ENCODE peak calls at places on chromosomes 4 and X, in seven cellular contexts. G, F, K, J, C, M and B are unnamed samples.

GRCh38 chr4:76272999-76273398 is 21.5 kb downstream of the FAM47E start:
- DNase-seq in G (no peak), F (no peak), K (no peak), J (no peak), C (no peak), M (no peak), B (no peak)

GRCh38 chr4:26368685-26369084 is 47.9 kb downstream of the RBPJ start:
- DNase-seq in G (no peak), F (no peak), K (no peak), J (no peak), C (no peak), M (no peak), B (no peak)

GRCh38 chrX:38649227-38649626 is 87.9 kb downstream of the TSPAN7 start:
- DNase-seq in G (no peak), F (no peak), K (no peak), J (no peak), C (no peak), M (no peak), B (no peak)

GRCh38 chr4:113069212-113069892 is 19.9 kb downstream of the ANK2 start:
- DNase-seq in G (peak; percentile 23), F (no peak), K (no peak), J (no peak), C (no peak), M (no peak), B (peak; percentile 43)

GRCh38 chr4:56728512-56728911 is 47.4 kb upstream of the HOPX start:
- DNase-seq in G (no peak), F (peak; percentile 97), K (peak; percentile 64), J (no peak), C (peak; percentile 73), M (peak; percentile 90), B (peak; percentile 83)

GRCh38 chrX:10833299-10834169 is 213.1 kb upstream of the MID1 start:
- DNase-seq in G (no peak), F (peak; percentile 24), K (peak; percentile 19), J (no peak), C (peak; percentile 25), M (peak; percentile 27), B (peak; percentile 61)

GRCh38 chr4:115090483-115091075 is 22.8 kb downstream of the NDST4 start:
- DNase-seq in G (no peak), F (peak; percentile 16), K (no peak), J (no peak), C (no peak), M (no peak), B (peak; percentile 52)

GRCh38 chrX:68669094-68669830 is 21.8 kb downstream of the STARD8 start:
- DNase-seq in G (no peak), F (no peak), K (no peak), J (no peak), C (no peak), M (peak; percentile 41), B (peak; percentile 51)

GRCh38 chrX:85851418-85851817 is 195.9 kb downstream of the CHM start:
- DNase-seq in G (peak; percentile 45), F (peak; percentile 11), K (no peak), J (no peak), C (no peak), M (no peak), B (peak; percentile 19)

GRCh38 chr4:37393889-37394288 is 149.3 kb downstream of the NWD2 start:
- DNase-seq in G (no peak), F (no peak), K (no peak), J (no peak), C (no peak), M (no peak), B (no peak)

GRCh38 chr4:56155432-56155831 is 206.7 kb downstream of the CEP135 start:
- DNase-seq in G (no peak), F (no peak), K (no peak), J (no peak), C (no peak), M (no peak), B (no peak)

GRCh38 chr4:1008840-1009646 is 2.4 kb upstream of the FGFRL1 start:
- DNase-seq in G (peak; percentile 61), F (no peak), K (peak; percentile 54), J (no peak), C (peak; percentile 46), M (no peak), B (peak; percentile 39)

GRCh38 chr4:168612435-168613139 is 115.7 kb downstream of the PALLD start:
- DNase-seq in G (no peak), F (peak; percentile 64), K (no peak), J (no peak), C (no peak), M (peak; percentile 68), B (peak; percentile 85)
- H3K4me1 ChIP-seq in G (no peaks in the 10 kb centered on the region), F (peaks cover 23% of the 10 kb centered on the region), K (no peaks in the 10 kb centered on the region), J (peaks cover 10% of the 10 kb centered on the region), C (no peaks in the 10 kb centered on the region), M (peaks cover 37% of the 10 kb centered on the region), B (peaks cover 53% of the 10 kb centered on the region)

GRCh38 chrX:39853417-39853816 is 244.3 kb downstream of the BCOR start:
- DNase-seq in G (no peak), F (no peak), K (no peak), J (no peak), C (no peak), M (peak; percentile 3), B (no peak)

GRCh38 chrX:39855748-39856129 is 242.0 kb downstream of the BCOR start:
- DNase-seq in G (no peak), F (peak; percentile 26), K (no peak), J (no peak), C (no peak), M (peak; percentile 19), B (peak; percentile 62)

GRCh38 chrX:39854772-39855747 is 242.7 kb downstream of the BCOR start:
- DNase-seq in G (no peak), F (no peak), K (no peak), J (no peak), C (no peak), M (no peak), B (no peak)

GRCh38 chrX:39857780-39858179 is 240.0 kb downstream of the BCOR start:
- DNase-seq in G (no peak), F (no peak), K (no peak), J (no peak), C (no peak), M (no peak), B (no peak)

GRCh38 chrX:39856472-39857121 is 241.2 kb downstream of the BCOR start:
- DNase-seq in G (no peak), F (no peak), K (no peak), J (no peak), C (no peak), M (no peak), B (no peak)
- H3K4me1 ChIP-seq in G (no peaks in the 10 kb centered on the region), F (peaks cover 37% of the 10 kb centered on the region), K (no peaks in the 10 kb centered on the region), J (peaks cover 12% of the 10 kb centered on the region), C (no peaks in the 10 kb centered on the region), M (peaks cover 24% of the 10 kb centered on the region), B (peaks cover 9% of the 10 kb centered on the region)

GRCh38 chr4:102817613-102818268 is 9.6 kb downstream of the UBE2D3 start:
- DNase-seq in G (no peak), F (no peak), K (no peak), J (no peak), C (no peak), M (no peak), B (no peak)

GRCh38 chr4:102819588-102820365 is 7.6 kb downstream of the UBE2D3 start:
- DNase-seq in G (no peak), F (no peak), K (no peak), J (no peak), C (no peak), M (peak; percentile 16), B (peak; percentile 31)

GRCh38 chr4:102817021-102817605 is 10.2 kb downstream of the UBE2D3 start:
- DNase-seq in G (no peak), F (no peak), K (no peak), J (no peak), C (no peak), M (no peak), B (no peak)

DNA sequence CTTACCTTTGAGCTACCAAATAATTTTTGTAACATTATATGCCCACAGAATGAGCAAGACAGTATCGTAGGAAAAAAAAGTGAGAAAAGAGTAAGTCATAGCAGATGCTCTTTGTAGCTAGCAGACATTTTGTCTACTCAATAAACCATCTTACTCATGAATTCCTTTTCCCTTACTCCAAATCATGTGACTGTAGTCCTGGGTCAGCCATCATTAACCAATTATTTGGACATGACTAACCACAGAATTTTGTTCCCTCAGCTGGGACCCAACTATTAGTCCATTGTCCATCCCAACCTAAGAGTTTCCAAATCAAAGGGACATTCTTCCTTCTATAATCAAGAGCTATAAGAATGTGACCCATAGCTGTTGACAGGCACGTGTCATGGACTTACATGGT is 11.4 kb downstream of the UBE2D3 start:
- DNase-seq in G (no peak), F (peak; percentile 48), K (no peak), J (no peak), C (no peak), M (peak; percentile 93), B (peak; percentile 95)
- H3K4me1 ChIP-seq in G (peaks cover 40% of the 10 kb centered on the region), F (peaks cover 45% of the 10 kb centered on the region), K (peaks cover 15% of the 10 kb centered on the region), J (peaks cover 95% of the 10 kb centered on the region), C (no peaks in the 10 kb centered on the region), M (peaks cover 40% of the 10 kb centered on the region), B (peaks cover 63% of the 10 kb centered on the region)

GRCh38 chrX:103372886-103373285 is 3.5 kb upstream of the BEX3 start:
- DNase-seq in G (no peak), F (no peak), K (no peak), J (no peak), C (no peak), M (no peak), B (no peak)
- H3K4me1 ChIP-seq in G (no peaks in the 10 kb centered on the region), F (peaks cover 2% of the 10 kb centered on the region), K (no peaks in the 10 kb centered on the region), J (peaks cover 5% of the 10 kb centered on the region), C (no peaks in the 10 kb centered on the region), M (no peaks in the 10 kb centered on the region), B (peaks cover 21% of the 10 kb centered on the region)

GRCh38 chr4:94334519-94334918 is 8.1 kb downstream of the HPGDS start:
- DNase-seq in G (no peak), F (no peak), K (no peak), J (no peak), C (no peak), M (no peak), B (no peak)
- H3K4me1 ChIP-seq in G (no peaks in the 10 kb centered on the region), F (peaks cover 3% of the 10 kb centered on the region), K (no peaks in the 10 kb centered on the region), J (peaks cover 5% of the 10 kb centered on the region), C (no peaks in the 10 kb centered on the region), M (no peaks in the 10 kb centered on the region), B (no peaks in the 10 kb centered on the region)

GRCh38 chr4:118753685-118754084 is 68.5 kb downstream of the METTL14 start:
- DNase-seq in G (no peak), F (no peak), K (no peak), J (no peak), C (no peak), M (no peak), B (no peak)
- H3K4me1 ChIP-seq in G (peaks cover 23% of the 10 kb centered on the region), F (peaks cover 8% of the 10 kb centered on the region), K (peaks cover 6% of the 10 kb centered on the region), J (peaks cover 94% of the 10 kb centered on the region), C (peaks cover 6% of the 10 kb centered on the region), M (peaks cover 6% of the 10 kb centered on the region), B (peaks cover 66% of the 10 kb centered on the region)

GRCh38 chrX:154349359-154349935 is 25.0 kb downstream of the FLNA start:
- DNase-seq in G (no peak), F (peak; percentile 9), K (peak; percentile 32), J (no peak), C (no peak), M (no peak), B (peak; percentile 1)
- H3K4me1 ChIP-seq in G (no peaks in the 10 kb centered on the region), F (no peaks in the 10 kb centered on the region), K (no peaks in the 10 kb centered on the region), J (peaks cover 7% of the 10 kb centered on the region), C (no peaks in the 10 kb centered on the region), M (no peaks in the 10 kb centered on the region), B (no peaks in the 10 kb centered on the region)

DNA sequence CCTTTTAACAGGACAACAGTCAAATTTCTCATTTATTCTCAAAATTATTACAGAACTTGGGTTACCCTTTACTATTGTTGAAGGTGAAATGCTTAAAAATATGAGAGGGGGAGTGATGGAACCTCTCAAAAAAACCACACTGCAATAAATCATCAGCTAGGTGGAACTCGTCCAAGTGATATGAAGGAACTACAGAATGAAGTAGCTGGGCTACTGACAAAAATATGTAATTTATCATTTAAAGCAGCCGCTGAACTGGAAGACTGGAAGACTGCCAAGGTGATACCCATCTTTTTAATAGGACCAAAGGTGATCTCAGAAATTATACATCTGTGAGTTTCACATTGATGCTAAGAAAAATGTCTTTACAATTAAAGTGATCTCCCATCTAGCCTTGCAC is 597.7 kb upstream of the TENM3 start:
- DNase-seq in G (no peak), F (no peak), K (no peak), J (no peak), C (no peak), M (peak; percentile 21), B (no peak)
- H3K4me1 ChIP-seq in G (no peaks in the 10 kb centered on the region), F (peaks cover 4% of the 10 kb centered on the region), K (no peaks in the 10 kb centered on the region), J (no peaks in the 10 kb centered on the region), C (no peaks in the 10 kb centered on the region), M (peaks cover 9% of the 10 kb centered on the region), B (no peaks in the 10 kb centered on the region)